ENCODE peak calls at places on chromosomes 4 and X, in seven cellular contexts. G is neural progenitor cell, X is K562, Q is IMR-90, T is OCI-LY7, S is HCT116, D is GM23338. H is an unnamed sample.
A peak's percentile ranks its signal among the peaks of the same experiment; 100 is the strongest.

GRCh38 chr4:8312069-8312445 is 42.5 kb downstream of the HTRA3 start:
- DNase-seq in G (no peak), X (no peak), Q (no peak), T (no peak), S (no peak), D (no peak), H (no peak)

GRCh38 chrX:134287356-134287755 is 50.4 kb downstream of the CCDC160 start:
- DNase-seq in G (no peak), X (no peak), Q (no peak), T (no peak), S (no peak), D (no peak), H (no peak)

GRCh38 chrX:17464196-17464595 is 89.2 kb downstream of the NHS start:
- DNase-seq in G (no peak), X (no peak), Q (peak; percentile 50), T (no peak), S (no peak), D (no peak), H (no peak)

GRCh38 chr4:112550728-112551127 is 34.7 kb upstream of the NEUROG2 start:
- DNase-seq in G (no peak), X (no peak), Q (peak; percentile 86), T (no peak), S (no peak), D (no peak), H (no peak)

GRCh38 chr4:38030023-38030422 is 69.8 kb downstream of the PTTG2 start:
- DNase-seq in G (no peak), X (no peak), Q (peak; percentile 82), T (no peak), S (no peak), D (no peak), H (no peak)

GRCh38 chrX:10356979-10357378 is 200.2 kb downstream of the CLCN4 start:
- DNase-seq in G (no peak), X (no peak), Q (peak; percentile 58), T (no peak), S (no peak), D (no peak), H (no peak)

GRCh38 chr4:23022032-23022431 is 329.3 kb downstream of the GBA3 start:
- DNase-seq in G (no peak), X (no peak), Q (peak; percentile 9), T (no peak), S (no peak), D (no peak), H (no peak)

GRCh38 chr4:159291176-159291575 is 188.3 kb downstream of the RAPGEF2 start:
- DNase-seq in G (no peak), X (no peak), Q (no peak), T (no peak), S (no peak), D (no peak), H (no peak)

DNA sequence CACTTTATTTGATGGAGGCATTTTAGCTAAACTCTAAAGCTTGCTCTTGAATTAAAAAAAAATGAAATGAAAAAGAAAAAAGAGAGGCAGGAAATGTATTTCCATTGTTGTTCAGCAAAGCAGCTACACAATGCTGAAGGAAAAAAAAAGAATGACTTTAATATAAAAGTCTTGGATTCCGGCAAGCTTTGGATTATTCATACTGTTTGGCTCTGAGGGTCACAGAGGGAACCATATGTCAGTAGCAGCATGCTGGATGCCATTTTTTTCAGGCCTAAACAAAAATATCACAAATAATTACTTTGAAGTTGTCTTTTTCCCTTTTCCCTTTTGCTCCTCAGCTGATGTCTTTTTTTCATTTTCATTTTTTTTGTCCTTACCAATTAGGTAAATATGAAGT is 249.0 kb upstream of the DIAPH2 start:
- DNase-seq in G (no peak), X (no peak), Q (peak; percentile 13), T (no peak), S (no peak), D (no peak), H (no peak)
- H3K4me2 ChIP-seq in G (no peak overlapping the region), X (no peak overlapping the region), Q (no peak overlapping the region), T (no peak overlapping the region), S (no peak overlapping the region), D (no peak overlapping the region), H (no peak overlapping the region)

DNA sequence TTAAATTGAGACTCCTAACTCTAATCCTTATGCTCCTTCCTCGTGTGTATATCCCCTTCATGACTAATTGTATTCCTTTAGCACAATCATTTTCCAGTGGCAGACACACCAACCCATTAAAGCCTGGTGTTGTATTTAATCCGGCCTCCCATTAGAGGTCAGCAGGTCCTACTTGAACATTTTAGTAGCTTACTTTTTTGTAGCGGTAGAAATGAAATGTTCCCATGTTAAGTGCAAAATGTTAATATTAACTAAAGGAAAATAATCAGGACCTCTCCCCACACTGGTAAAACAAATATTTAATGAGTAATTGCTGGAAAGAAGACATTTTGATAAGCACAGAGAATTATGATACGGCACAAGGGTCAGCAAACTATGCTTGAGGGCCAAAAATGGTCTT is 3.4 kb downstream of the RAB33B start:
- DNase-seq in G (no peak), X (no peak), Q (no peak), T (no peak), S (no peak), D (no peak), H (no peak)
- H3K4me3 ChIP-seq in G (no peak overlapping the region), X (no peak overlapping the region), Q (no peak overlapping the region), T (no peak overlapping the region), S (no peak overlapping the region), D (no peak overlapping the region), H (peak overlapping the region; percentile 97)

DNA sequence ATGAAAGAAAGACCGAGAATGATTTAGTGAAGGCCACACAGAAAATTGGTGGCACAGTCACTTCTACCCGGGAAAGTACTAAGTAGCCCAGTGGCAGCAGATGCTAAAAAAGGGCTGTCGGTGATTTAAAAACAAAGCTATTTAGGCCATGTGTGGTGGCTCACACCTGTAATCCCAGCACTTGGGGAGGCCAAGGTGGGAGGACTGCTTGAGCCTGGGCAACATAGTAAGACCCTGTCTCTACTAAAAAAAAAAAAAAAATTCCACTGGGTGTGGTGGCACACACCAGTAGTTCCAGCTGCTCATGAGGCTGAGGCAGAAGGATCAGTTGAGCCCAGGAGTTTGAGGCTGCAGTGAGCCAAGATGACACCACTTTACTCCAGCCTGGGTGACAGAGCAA is 144.2 kb downstream of the CBR4 start:
- DNase-seq in G (no peak), X (no peak), Q (no peak), T (no peak), S (no peak), D (no peak), H (no peak)
- H3K4me2 ChIP-seq in G (no peak overlapping the region), X (no peak overlapping the region), Q (no peak overlapping the region), T (no peak overlapping the region), S (no peak overlapping the region), D (no peak overlapping the region), H (no peak overlapping the region)

GRCh38 chr4:183723561-183724228 is 64.6 kb downstream of the TRAPPC11 start:
- DNase-seq in G (no peak), X (no peak), Q (no peak), T (no peak), S (no peak), D (no peak), H (no peak)

GRCh38 chr4:183716302-183716701 is 57.2 kb downstream of the TRAPPC11 start:
- DNase-seq in G (no peak), X (no peak), Q (no peak), T (no peak), S (no peak), D (no peak), H (no peak)

GRCh38 chr4:183718876-183719275 is 59.8 kb downstream of the TRAPPC11 start:
- DNase-seq in G (no peak), X (no peak), Q (no peak), T (no peak), S (no peak), D (no peak), H (no peak)

GRCh38 chr4:183722738-183723560 is 63.9 kb downstream of the TRAPPC11 start:
- DNase-seq in G (peak; percentile 76), X (no peak), Q (peak; percentile 4), T (no peak), S (no peak), D (peak; percentile 79), H (no peak)

GRCh38 chr4:183721207-183722081 is 62.4 kb downstream of the TRAPPC11 start:
- DNase-seq in G (peak; percentile 32), X (no peak), Q (peak; percentile 41), T (no peak), S (no peak), D (peak; percentile 67), H (no peak)
- H3K4me3 ChIP-seq in G (no peak overlapping the region), X (no peak overlapping the region), Q (peak overlapping the region; percentile 16), T (no peak overlapping the region), S (no peak overlapping the region), D (no peak overlapping the region), H (no peak overlapping the region)

GRCh38 chr4:10746371-10747143 is 62.0 kb upstream of the CLNK start:
- DNase-seq in G (no peak), X (no peak), Q (peak; percentile 19), T (no peak), S (no peak), D (no peak), H (no peak)
- H3K4me2 ChIP-seq in G (no peak overlapping the region), X (no peak overlapping the region), Q (no peak overlapping the region), T (peak overlapping the region; percentile 4), S (no peak overlapping the region), D (no peak overlapping the region), H (no peak overlapping the region)

DNA sequence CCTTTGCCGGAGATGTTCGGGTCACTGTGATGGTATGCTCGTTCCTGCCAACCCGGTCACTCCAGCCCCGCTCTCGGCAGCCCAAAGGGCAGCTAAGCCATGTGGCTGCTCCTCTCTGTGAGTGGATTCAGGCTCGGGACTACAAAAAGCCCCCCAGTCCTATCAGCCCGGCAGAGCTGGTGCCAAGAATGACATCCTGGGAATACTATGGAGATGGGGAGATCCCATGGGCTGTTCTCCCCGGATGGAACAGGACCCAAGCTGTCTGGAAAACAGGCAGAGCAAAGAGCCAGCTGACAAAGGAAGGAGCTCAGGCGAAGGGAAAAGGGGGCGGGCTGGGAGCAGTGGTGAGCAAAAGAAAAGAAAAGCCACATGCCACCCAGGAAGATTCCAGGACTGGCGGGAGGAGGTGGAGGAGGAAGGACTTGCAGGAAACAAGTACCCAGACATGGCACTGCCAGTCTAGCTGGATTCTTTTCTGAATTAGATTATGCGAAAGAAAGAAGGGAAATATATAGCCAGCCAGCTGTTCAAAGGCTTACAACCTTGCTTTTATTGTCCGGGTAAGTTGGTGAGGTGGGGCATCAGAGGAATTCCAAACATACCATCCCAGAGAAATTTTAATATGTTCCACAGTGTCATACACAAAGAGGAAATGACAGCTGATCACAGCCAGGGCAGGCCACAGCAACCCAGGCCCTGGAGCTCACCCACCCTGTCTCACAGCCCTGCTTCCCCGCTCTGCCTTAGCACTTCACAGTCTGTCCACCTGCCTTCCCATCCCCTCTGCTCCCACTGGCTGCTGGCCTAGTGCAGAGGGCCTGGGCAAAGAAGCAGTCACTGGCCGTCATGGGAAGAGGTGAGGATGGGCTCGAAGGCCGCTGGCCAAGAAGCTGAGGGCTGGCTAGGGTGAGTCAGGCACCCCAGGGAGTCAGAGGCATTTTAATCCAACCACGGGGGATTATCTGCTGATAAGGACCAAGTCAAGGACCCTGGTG is 3.4 kb downstream of the NDP start:
- DNase-seq in G (peak; percentile 79), X (no peak), Q (peak; percentile 56), T (no peak), S (no peak), D (peak; percentile 17), H (no peak)
- H3K4me3 ChIP-seq in G (no peak overlapping the region), X (no peak overlapping the region), Q (no peak overlapping the region), T (no peak overlapping the region), S (no peak overlapping the region), D (no peak overlapping the region), H (no peak overlapping the region)